ENCODE peak calls at places on chromosome 9, in seven cellular contexts. G is breast epithelium, M is HCT116, O is lower leg skin, Z is Peyer's patch, H is prostate gland, W is spleen. I is an unnamed sample.

GRCh38 chr9:27112235-27112634 is 3.2 kb downstream of the TEK start:
- DNase-seq in G (no peak), M (no peak), O (no peak), Z (no peak), H (no peak), W (no peak), I (no peak)

GRCh38 chr9:96071245-96072124 is 196.0 kb downstream of the ERCC6L2 start:
- DNase-seq in G (no peak), M (peak), O (no peak), Z (no peak), H (no peak), W (no peak), I (no peak)

GRCh38 chr9:121692606-121693505 is 41.4 kb downstream of the DAB2IP start:
- DNase-seq in G (no peak), M (peak), O (no peak), Z (no peak), H (no peak), W (no peak), I (no peak)

GRCh38 chr9:83304686-83305085 is 233.5 kb downstream of the FRMD3 start:
- DNase-seq in G (peak), M (no peak), O (peak), Z (no peak), H (peak), W (no peak), I (peak)

GRCh38 chr9:35658144-35658893 is at the start of gene CCDC107:
- DNase-seq in G (peak), M (no peak), O (peak), Z (peak), H (peak), W (peak), I (no peak)

GRCh38 chr9:131233989-131234388 is 42.3 kb downstream of the FAM78A start:
- DNase-seq in G (no peak), M (no peak), O (peak), Z (no peak), H (no peak), W (no peak), I (no peak)

GRCh38 chr9:76114144-76114543 is 223.7 kb downstream of the PCSK5 start:
- DNase-seq in G (no peak), M (no peak), O (no peak), Z (no peak), H (no peak), W (no peak), I (no peak)

GRCh38 chr9:88373018-88373417 is 15.2 kb upstream of the SPIN1 start:
- DNase-seq in G (no peak), M (no peak), O (no peak), Z (no peak), H (no peak), W (no peak), I (no peak)

GRCh38 chr9:85900504-85901201 is 40.3 kb upstream of the NAA35 start:
- DNase-seq in G (no peak), M (peak), O (no peak), Z (no peak), H (no peak), W (no peak), I (no peak)

GRCh38 chr9:131899248-131899882 is 159.5 kb upstream of the RAPGEF1 start:
- DNase-seq in G (no peak), M (no peak), O (no peak), Z (no peak), H (no peak), W (no peak), I (no peak)

GRCh38 chr9:96109718-96110351 is 192.1 kb downstream of the HSD17B3 start:
- DNase-seq in G (no peak), M (no peak), O (no peak), Z (no peak), H (no peak), W (no peak), I (no peak)

GRCh38 chr9:132591244-132591643 is 8.8 kb downstream of the BARHL1 start:
- DNase-seq in G (no peak), M (no peak), O (no peak), Z (no peak), H (no peak), W (no peak), I (no peak)

GRCh38 chr9:110156902-110157301 is 51.1 kb downstream of the C9orf152 start:
- DNase-seq in G (no peak), M (no peak), O (no peak), Z (peak), H (no peak), W (no peak), I (no peak)

GRCh38 chr9:28915256-28915930 is 1342.1 kb upstream of the C9orf72 start:
- DNase-seq in G (no peak), M (no peak), O (no peak), Z (no peak), H (no peak), W (no peak), I (no peak)

GRCh38 chr9:127485995-127486394 is 34.7 kb downstream of the LRSAM1 start:
- DNase-seq in G (no peak), M (no peak), O (no peak), Z (no peak), H (no peak), W (no peak), I (no peak)

GRCh38 chr9:36862206-36863145 is 171.6 kb downstream of the PAX5 start:
- DNase-seq in G (no peak), M (peak), O (no peak), Z (no peak), H (no peak), W (peak), I (no peak)

GRCh38 chr9:107989544-107989943 is 500.0 kb upstream of the KLF4 start:
- DNase-seq in G (no peak), M (no peak), O (no peak), Z (no peak), H (no peak), W (no peak), I (no peak)

GRCh38 chr9:107992269-107992668 is 502.7 kb upstream of the KLF4 start:
- DNase-seq in G (no peak), M (no peak), O (no peak), Z (no peak), H (no peak), W (no peak), I (no peak)

GRCh38 chr9:107991581-107991980 is 502.0 kb upstream of the KLF4 start:
- DNase-seq in G (no peak), M (no peak), O (no peak), Z (no peak), H (no peak), W (no peak), I (no peak)

GRCh38 chr9:107983762-107984161 is 494.2 kb upstream of the KLF4 start:
- DNase-seq in G (no peak), M (no peak), O (no peak), Z (no peak), H (no peak), W (no peak), I (no peak)

GRCh38 chr9:107989099-107989498 is 499.5 kb upstream of the KLF4 start:
- DNase-seq in G (no peak), M (no peak), O (no peak), Z (no peak), H (no peak), W (no peak), I (no peak)
- TF ChIP-seq POLR2A in G (no peak), M (no peak), O (no peak), Z (no peak), H (no peak), W (no peak), I (no peak)

GRCh38 chr9:129995409-129996160 is 47.4 kb downstream of the FNBP1 start:
- DNase-seq in G (no peak), M (no peak), O (no peak), Z (peak), H (no peak), W (no peak), I (no peak)
- TF ChIP-seq POLR2A in G (no peak), M (no peak), O (no peak), Z (no peak), H (no peak), W (no peak), I (no peak)

DNA sequence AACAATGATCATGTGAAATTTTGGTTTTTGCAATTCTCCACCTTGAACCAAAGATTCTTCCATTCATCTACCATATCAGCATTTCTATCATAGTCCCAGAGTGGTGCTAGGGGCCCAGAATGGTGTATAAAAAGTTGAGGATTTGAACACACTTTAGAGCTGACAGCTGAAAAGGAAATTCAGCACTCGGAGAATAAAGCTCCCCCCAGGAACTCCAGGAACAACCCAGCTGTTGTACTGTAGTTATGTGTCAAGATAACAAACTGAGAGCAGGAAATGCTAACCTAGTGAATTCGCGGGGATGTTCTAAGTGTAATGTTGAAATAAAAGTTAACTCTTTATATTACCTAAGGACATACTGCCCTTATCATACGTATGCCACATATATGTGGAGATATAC is 216.7 kb downstream of the NFIB start:
- DNase-seq in G (no peak), M (no peak), O (no peak), Z (no peak), H (no peak), W (no peak), I (no peak)
- TF ChIP-seq POLR2A in G (no peak), M (no peak), O (no peak), Z (no peak), H (no peak), W (no peak), I (no peak)

DNA sequence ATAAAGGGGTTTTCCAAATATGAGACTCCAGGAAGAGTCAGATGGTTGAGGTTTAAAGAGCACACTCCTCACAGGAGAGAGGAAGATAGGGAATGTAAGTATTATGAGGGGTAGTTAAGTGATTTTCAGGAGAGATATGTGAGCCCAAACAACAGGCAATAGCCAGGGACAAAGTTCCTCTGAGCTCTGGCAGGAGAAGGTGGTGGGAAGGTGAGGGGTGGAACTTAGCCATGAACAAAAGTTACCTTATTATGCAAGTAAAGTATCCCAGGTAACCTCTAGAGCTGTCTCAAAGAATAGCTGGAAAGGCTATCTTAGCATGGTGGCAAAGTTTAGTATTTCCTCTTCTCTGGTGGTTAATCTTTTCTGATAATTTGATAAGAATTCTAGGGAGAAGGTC is 450.5 kb upstream of the PTPRD start:
- DNase-seq in G (no peak), M (no peak), O (no peak), Z (no peak), H (no peak), W (no peak), I (no peak)
- TF ChIP-seq POLR2A in G (no peak), M (no peak), O (no peak), Z (no peak), H (no peak), W (no peak), I (no peak)

DNA sequence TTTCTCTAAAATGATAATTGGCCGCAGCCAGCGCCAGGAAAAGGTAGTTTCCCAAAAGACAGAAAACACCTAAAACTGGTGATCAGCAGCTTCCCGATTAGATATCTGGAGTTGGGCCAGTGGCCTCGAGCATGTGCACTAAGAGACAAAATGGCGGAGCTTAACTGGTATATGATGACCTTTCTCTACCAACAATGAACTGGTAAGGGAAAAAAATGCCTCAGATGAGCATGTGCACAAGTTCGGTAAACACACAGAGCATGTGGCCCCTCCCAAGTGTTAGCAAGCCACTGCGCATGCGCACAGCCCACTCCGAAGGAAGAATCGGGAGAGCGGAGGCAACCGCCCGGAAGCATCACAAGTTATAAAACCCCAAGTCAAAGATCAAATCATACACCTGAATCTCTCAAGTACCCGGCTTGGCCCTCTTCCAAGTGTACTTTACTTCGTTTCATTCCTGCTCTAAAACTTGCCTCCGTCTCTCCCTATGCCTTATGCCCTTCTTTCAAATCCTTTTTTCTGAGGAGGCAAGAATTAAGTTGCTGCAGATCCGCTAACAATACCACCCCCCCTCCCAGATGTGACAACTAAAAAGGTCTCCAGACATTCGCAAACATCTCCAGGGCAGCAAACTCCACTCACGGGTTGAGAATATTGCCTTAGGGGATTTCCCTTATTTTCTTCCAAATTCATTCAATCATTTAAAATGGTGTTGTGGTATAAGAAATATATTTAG is 15.0 kb upstream of the PTBP3 start:
- DNase-seq in G (peak), M (no peak), O (peak), Z (peak), H (peak), W (peak), I (no peak)
- TF ChIP-seq POLR2A in G (no peak), M (no peak), O (no peak), Z (no peak), H (no peak), W (no peak), I (no peak)

GRCh38 chr9:37903831-37904646 is at the start of gene SLC25A51:
- DNase-seq in G (peak), M (peak), O (peak), Z (peak), H (peak), W (peak), I (peak)
- TF ChIP-seq POLR2A in G (no peak), M (peak), O (no peak), Z (peak), H (peak), W (peak), I (no peak)

DNA sequence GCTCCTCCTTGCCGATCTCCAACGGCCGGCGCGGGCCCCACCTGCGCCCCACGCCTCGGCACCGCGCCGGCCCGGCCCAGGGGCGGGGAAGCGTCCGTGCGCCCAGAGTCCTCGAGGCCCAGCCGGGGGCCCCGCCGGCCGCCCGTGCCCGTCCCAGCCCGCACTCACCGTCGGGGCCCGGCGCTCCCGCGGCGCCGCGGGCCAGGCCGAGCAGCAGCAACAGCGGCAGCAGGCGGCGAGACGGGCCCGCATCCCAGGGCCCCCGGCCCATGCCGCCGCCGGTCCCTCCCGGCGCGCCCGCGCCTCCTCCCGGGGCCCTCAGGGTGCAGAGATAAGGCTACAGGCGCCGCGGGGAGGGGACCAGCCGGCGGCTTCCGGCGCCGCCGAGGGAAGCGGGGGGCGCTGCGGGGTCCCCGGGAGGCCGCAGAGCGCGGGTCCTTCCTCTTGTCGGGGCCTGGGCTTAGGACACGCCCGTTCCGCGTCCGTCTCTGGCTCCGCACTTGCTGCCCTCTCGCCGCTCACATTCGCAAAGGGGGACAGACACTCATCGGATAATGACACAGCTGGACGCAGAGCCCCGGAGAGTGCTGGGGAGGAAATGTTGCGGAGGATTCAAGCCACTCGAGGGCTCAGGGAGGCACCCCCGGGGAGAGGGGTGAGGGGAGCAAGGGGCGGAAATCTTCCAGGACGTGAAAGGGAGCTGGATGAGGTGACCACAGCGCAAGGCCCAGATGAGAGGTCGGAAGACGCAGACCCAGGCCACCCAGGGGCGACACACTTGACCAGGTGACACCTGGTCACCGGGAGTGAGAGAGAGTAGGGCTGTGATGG is at the start of gene SUSD1:
- DNase-seq in G (no peak), M (no peak), O (peak), Z (peak), H (no peak), W (peak), I (no peak)
- TF ChIP-seq POLR2A in G (no peak), M (peak), O (no peak), Z (peak), H (no peak), W (no peak), I (no peak)

DNA sequence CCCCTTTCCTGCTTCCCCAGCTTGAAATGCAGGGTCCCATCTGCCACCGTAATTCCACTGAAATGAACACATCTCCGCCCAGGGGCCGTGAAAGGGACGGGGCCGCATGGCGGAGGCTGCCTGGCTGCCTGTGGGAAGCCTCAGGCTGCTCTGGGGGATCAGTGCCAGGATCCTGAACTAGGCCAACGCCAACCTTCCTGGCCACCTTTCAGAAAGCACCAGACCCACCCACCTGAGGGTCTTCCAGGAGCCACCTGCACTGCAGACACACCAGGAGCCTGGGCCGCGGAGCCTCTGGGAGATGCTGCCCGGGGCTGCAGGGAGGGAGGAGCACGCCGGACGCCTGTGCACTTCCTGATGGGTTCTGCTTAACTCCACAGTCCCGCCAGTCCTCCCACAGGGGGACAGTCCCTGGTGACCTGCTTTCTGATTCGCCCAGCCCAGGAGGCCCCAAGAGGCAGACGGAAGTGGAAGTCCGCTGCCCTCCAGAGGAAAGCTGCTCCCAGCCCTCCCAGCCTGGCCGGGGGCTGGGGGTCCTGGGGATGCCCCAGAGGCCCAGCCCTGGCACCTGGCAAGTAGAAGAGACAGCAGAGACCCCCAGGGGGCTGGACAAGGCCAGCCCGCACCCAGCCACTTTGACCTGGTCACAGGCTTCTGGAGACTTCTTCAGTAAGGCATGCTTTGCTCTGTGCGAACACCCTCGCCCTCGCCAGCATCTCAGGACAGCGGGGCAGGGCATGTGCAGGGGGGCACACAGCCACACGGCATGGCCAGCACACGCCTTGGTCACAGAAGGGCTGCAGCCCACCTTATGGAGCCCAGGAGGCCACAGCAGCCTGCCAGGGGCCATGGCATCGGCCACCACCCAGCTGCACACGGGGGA is at the start of gene CARD9:
- DNase-seq in G (no peak), M (no peak), O (no peak), Z (no peak), H (no peak), W (peak), I (no peak)
- TF ChIP-seq POLR2A in G (no peak), M (no peak), O (no peak), Z (no peak), H (no peak), W (no peak), I (no peak)

DNA sequence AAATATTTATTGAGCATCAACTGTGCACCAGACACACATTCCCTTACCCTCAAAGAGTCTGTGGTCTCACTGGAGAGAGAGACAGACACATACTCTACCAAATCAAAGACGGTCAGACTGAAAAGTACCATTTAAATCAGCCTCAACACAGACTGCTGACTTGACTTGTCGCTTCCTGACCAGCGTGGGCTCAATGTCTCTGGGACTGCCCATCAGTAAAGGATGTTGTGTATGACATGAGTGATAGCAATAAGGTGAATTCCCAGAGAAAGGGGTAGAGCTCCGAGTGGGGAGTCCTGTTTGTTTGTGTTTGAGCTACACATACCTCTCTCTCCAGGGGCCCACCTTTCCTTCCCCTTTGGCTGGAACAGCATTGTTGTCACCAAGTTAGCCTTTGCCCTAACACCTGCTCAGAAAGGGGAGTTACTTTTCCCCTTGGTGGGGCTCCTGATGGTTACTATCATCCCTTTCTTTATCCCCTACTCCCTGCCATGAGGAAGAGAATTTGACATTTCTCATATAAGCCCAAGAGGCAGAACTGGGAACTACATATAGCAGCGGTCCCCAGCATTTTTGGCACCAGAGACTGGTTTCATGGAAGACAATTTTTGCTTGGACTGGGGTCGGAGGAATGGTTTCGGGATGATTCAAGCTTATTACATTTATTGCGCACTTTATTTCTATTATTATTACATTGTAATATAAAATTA is 33.9 kb downstream of the NR4A3 start:
- DNase-seq in G (no peak), M (no peak), O (no peak), Z (no peak), H (no peak), W (no peak), I (no peak)
- TF ChIP-seq POLR2A in G (no peak), M (no peak), O (no peak), Z (no peak), H (no peak), W (no peak), I (no peak)